ENCODE peak calls at places on chromosomes 11 and 22, in six cellular contexts. J is BJ, H is fibroblast of mammary gland, M is GM23338, P is kidney, U is fibroblast of the aortic adventitia. T is an unnamed sample.

GRCh38 chr11:76685237-76685636 is 14.7 kb upstream of the LRRC32 start:
- DNase-seq in J (no peak), H (no peak), M (no peak), P (no peak), U (no peak), T (no peak)

GRCh38 chr11:105862736-105863367 is 159.2 kb downstream of the MSANTD4 start:
- DNase-seq in J (no peak), H (peak), M (peak), P (no peak), U (peak), T (no peak)

GRCh38 chr22:24950272-24950902 is 2.1 kb upstream of the KIAA1671 start:
- DNase-seq in J (no peak), H (peak), M (peak), P (no peak), U (peak), T (peak)

GRCh38 chr11:120034176-120034575 is 103.7 kb downstream of the TRIM29 start:
- DNase-seq in J (no peak), H (no peak), M (no peak), P (no peak), U (no peak), T (no peak)

GRCh38 chr11:130478204-130478701 is 29.8 kb downstream of the ADAMTS15 start:
- DNase-seq in J (peak), H (peak), M (no peak), P (peak), U (peak), T (peak)

GRCh38 chr11:12086271-12087074 is 23.9 kb upstream of the MICAL2 start:
- DNase-seq in J (peak), H (peak), M (no peak), P (peak), U (peak), T (no peak)

GRCh38 chr11:15276616-15277015 is 161.9 kb downstream of the INSC start:
- DNase-seq in J (no peak), H (peak), M (peak), P (no peak), U (peak), T (peak)

GRCh38 chr22:17796695-17797094 is 22.4 kb upstream of the BID start:
- DNase-seq in J (no peak), H (no peak), M (no peak), P (no peak), U (no peak), T (no peak)

GRCh38 chr11:1055109-1055703 is 18.7 kb upstream of the MUC6 start:
- DNase-seq in J (no peak), H (no peak), M (no peak), P (peak), U (no peak), T (peak)

GRCh38 chr22:32684822-32685187 is 116.7 kb upstream of the TIMP3 start:
- DNase-seq in J (no peak), H (no peak), M (no peak), P (no peak), U (peak), T (no peak)

GRCh38 chr11:110069158-110069737 is 23.9 kb upstream of the ZC3H12C start:
- DNase-seq in J (no peak), H (peak), M (no peak), P (no peak), U (peak), T (no peak)

GRCh38 chr11:79438631-79439429 is 2.0 kb downstream of the TENM4 start:
- DNase-seq in J (no peak), H (peak), M (peak), P (no peak), U (peak), T (peak)

GRCh38 chr11:2215230-2215560 is 43.6 kb upstream of the TH start:
- DNase-seq in J (no peak), H (no peak), M (no peak), P (no peak), U (no peak), T (no peak)

GRCh38 chr22:37675930-37676571 is 615 bp downstream of the LGALS1 start:
- DNase-seq in J (no peak), H (peak), M (peak), P (no peak), U (no peak), T (no peak)

GRCh38 chr11:556175-556699 is 4.3 kb downstream of the LMNTD2 start:
- DNase-seq in J (no peak), H (no peak), M (peak), P (no peak), U (no peak), T (peak)

GRCh38 chr11:91295591-91295990 is 929.0 kb upstream of the FAT3 start:
- DNase-seq in J (no peak), H (no peak), M (no peak), P (no peak), U (no peak), T (no peak)

GRCh38 chr11:87125257-87125656 is 87.5 kb downstream of the TMEM135 start:
- DNase-seq in J (no peak), H (peak), M (no peak), P (no peak), U (peak), T (no peak)

GRCh38 chr11:7893792-7894191 is 37.3 kb downstream of the OR10A6 start:
- DNase-seq in J (no peak), H (no peak), M (no peak), P (no peak), U (no peak), T (no peak)

GRCh38 chr11:7890417-7891179 is 40.5 kb downstream of the OR10A6 start:
- DNase-seq in J (no peak), H (peak), M (no peak), P (no peak), U (peak), T (peak)

GRCh38 chr11:7894251-7894650 is 36.8 kb downstream of the OR10A6 start:
- DNase-seq in J (no peak), H (no peak), M (no peak), P (no peak), U (no peak), T (no peak)

GRCh38 chr11:7892059-7892699 is 38.9 kb downstream of the OR10A6 start:
- DNase-seq in J (peak), H (peak), M (no peak), P (no peak), U (peak), T (no peak)

DNA sequence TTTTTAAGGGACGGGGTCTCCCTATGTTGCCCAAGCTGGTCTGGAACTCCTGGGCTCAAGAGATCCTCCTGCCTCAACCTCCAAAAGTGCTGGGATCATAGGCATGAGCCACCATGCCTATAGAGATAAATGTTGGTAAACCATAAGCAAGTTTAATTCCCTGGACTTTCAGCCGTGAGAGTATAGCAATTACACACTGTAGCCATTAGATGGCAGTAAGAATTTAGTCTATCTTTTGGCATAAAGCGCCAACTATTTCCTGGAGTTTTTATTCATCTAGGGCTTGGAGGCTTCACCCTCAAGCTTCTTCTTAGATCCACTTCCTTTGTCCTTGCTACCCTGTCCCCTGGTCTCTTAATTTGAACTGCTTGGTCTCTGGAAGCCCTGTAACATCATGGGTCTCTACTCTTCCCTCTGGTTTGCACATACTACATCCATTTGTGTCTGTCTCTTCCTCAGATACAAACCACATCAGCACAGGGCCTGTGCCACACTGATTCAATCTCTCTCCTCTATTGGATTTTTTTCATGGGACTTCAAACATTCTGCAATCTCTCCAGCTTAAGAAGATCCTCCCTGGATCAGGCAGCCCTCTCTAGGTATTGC is 38.2 kb downstream of the OR10A6 start:
- DNase-seq in J (no peak), H (peak), M (peak), P (no peak), U (peak), T (no peak)
- TF ChIP-seq CTCF in J (peak), H (peak), M (peak), P (peak), U (peak), T (peak)

GRCh38 chr22:50471197-50471847 is 3.5 kb downstream of the SBF1 start:
- DNase-seq in J (no peak), H (no peak), M (no peak), P (no peak), U (no peak), T (no peak)

GRCh38 chr22:50471962-50472361 is 2.9 kb downstream of the SBF1 start:
- DNase-seq in J (no peak), H (no peak), M (no peak), P (no peak), U (no peak), T (no peak)

GRCh38 chr22:50474711-50475651 is at the start of gene SBF1:
- DNase-seq in J (peak), H (peak), M (peak), P (peak), U (peak), T (peak)

GRCh38 chr22:50473855-50474671 is 772 bp downstream of the SBF1 start:
- DNase-seq in J (no peak), H (peak), M (peak), P (peak), U (peak), T (peak)

DNA sequence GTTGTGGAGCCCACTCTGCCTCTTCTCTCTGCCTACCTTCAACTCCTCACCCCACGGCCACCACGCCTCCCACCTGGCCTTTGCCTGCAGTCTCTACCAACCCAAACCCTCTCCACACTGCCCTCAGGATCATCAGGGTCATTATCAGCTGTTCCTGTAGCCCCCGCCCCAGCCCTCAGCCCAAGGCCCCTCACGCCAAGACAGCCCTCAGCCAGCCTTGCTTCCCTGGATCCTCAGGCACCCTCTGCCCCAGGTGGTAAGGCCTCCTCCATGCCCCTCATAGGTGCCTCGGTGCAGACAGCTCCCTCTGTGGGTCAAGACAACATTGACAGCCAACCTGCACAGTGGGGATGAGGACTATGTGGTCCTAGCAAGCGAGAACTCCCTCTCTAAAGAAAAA is 1.7 kb downstream of the SBF1 start:
- DNase-seq in J (no peak), H (no peak), M (peak), P (peak), U (no peak), T (no peak)
- TF ChIP-seq CTCF in J (peak), H (peak), M (peak), P (peak), U (peak), T (no peak)

DNA sequence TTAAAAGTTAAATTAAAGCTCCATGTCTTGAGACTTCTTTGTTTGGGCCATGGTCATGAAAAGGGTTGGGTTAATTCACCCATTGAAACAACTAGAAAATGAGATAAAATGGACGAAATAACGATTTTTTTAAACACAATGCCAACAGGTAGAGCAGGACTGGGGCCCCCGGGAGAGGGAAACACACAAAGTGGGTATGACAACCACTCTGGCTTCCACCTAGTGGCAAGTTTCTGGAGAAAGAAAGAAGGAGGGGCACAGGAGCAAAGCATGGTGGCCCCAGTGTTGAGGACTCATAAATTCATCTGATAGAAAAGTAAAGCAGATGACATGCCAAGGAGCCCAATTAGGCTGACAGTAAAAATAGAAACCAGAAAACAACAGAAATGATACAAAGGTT is 68.4 kb downstream of the MYEOV start:
- DNase-seq in J (no peak), H (no peak), M (peak), P (no peak), U (no peak), T (no peak)
- TF ChIP-seq CTCF in J (no peak), H (no peak), M (peak), P (no peak), U (no peak), T (no peak)

GRCh38 chr11:113725411-113725810 is 19.3 kb upstream of the TMPRSS5 start:
- DNase-seq in J (no peak), H (no peak), M (no peak), P (no peak), U (no peak), T (no peak)
- TF ChIP-seq CTCF in J (no peak), H (no peak), M (no peak), P (no peak), U (no peak), T (no peak)

GRCh38 chr11:41665633-41666032 is 206.2 kb upstream of the LRRC4C start:
- DNase-seq in J (no peak), H (no peak), M (no peak), P (no peak), U (no peak), T (no peak)

GRCh38 chr11:41659990-41660389 is 200.5 kb upstream of the LRRC4C start:
- DNase-seq in J (no peak), H (no peak), M (peak), P (no peak), U (no peak), T (no peak)

GRCh38 chr11:41660585-41660984 is 201.1 kb upstream of the LRRC4C start:
- DNase-seq in J (no peak), H (no peak), M (peak), P (no peak), U (no peak), T (no peak)
- TF ChIP-seq CTCF in J (no peak), H (no peak), M (peak), P (no peak), U (no peak), T (no peak)

DNA sequence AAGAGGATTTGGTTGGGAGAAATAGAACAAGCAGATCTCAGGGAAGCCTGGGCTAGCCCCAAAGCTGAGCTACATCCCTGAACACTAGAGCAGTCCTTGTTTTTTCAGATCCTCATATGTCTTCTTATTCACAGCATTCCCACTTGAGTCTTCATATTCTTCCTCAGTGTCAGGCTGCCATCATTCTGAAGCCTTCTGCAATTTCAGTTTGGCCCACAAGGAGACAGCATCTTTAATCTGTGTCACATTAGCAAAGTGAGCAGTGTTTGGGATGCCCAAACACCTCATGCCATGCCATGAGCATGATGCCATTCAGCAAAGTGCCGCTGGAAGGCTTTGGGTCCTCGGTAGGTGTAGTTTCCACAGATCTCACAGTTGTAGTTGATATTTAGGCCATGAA is 56.6 kb downstream of the SCN3B start:
- DNase-seq in J (no peak), H (no peak), M (no peak), P (no peak), U (no peak), T (no peak)
- TF ChIP-seq CTCF in J (no peak), H (peak), M (no peak), P (no peak), U (peak), T (no peak)

GRCh38 chr11:66157182-66157864 is 87.3 kb downstream of the PACS1 start:
- DNase-seq in J (no peak), H (peak), M (no peak), P (no peak), U (peak), T (no peak)
- TF ChIP-seq CTCF in J (no peak), H (no peak), M (no peak), P (no peak), U (no peak), T (no peak)

DNA sequence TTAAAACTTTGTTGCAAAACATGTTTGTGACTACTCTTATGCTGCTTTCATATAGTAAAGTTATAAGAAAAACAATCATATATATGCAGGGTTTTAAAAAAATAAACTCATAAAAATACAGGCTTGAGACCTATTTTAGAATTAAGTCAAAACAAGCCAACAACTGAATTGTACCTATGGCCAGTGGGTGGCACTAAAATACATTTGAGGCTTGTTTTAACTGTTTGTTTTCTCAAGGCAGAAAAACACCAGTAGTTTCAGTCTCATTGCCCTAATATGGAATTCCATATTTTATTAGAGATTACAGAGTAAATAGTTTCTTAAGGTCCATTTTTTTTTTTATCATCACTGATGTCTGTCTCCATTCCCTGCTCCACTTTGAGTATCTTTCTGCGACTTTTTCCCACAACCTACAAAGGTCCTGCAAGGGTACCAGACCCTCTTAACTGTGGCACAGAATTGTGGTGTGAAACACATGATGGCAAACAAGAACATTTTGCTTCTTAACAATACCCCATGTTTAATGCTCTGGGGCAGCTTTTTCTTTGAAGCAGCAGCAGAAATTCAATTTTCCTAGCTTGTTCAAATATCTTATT is 8.5 kb upstream of the CCDC89 start:
- DNase-seq in J (no peak), H (peak), M (peak), P (no peak), U (peak), T (no peak)
- TF ChIP-seq CTCF in J (peak), H (peak), M (peak), P (peak), U (peak), T (peak)

GRCh38 chr11:132941761-132942160 is 590.5 kb downstream of the OPCML start:
- DNase-seq in J (no peak), H (no peak), M (no peak), P (no peak), U (no peak), T (no peak)

GRCh38 chr11:132942611-132943324 is 589.5 kb downstream of the OPCML start:
- DNase-seq in J (no peak), H (no peak), M (peak), P (no peak), U (no peak), T (peak)

GRCh38 chr11:132944557-132944920 is 587.8 kb downstream of the OPCML start:
- DNase-seq in J (no peak), H (no peak), M (peak), P (no peak), U (no peak), T (peak)

GRCh38 chr11:132943325-132943736 is 589.0 kb downstream of the OPCML start:
- DNase-seq in J (no peak), H (no peak), M (peak), P (no peak), U (peak), T (no peak)

DNA sequence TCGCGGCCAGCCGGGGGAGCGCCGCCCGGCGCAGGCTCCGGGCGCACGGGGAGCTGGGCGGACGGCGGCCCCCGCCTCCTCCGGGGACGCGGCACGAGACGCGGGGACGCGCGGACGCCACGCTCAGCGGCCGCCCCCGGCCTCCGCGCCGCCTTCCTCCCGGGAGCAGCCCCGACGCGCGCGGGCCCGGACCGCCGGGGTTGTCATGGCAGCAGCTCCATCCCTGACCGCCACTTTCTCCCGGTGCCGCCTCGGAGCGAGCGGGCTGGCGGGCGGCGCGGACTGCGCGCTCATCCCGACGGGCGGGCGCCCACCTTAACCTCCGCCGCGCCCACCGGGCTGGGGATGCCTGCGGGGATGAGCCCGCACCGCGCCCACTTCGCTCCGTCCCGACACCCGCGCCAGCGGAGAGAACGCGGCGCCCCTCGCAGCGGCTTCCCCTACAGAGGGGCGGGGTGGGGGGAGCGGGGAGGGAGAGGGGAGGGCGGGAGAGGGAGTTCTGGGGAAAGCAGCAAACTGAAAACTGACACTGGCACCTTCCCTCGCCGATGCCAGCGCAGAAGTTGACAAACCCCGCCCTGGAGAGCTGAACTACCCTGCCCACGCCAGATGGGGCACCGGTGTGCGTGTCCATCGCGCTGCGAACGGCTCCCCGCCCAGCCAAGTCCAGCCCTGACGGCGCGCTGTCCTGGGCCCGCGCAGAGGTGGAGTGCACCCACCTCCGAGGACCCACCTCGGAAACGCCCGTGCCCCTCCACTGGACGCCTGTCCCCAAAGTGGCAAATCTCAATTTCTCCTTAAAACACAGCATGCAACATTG is 588.4 kb downstream of the OPCML start:
- DNase-seq in J (no peak), H (no peak), M (peak), P (peak), U (no peak), T (peak)
- TF ChIP-seq CTCF in J (peak), H (no peak), M (peak), P (no peak), U (no peak), T (no peak)

T was measured in nephron progenitor cell.